ENCODE peak calls at places on chromosome 22, in nine cellular contexts. Q, D, G, T, X, S, Y, E and P are unnamed samples.

GRCh38 chr22:30386960-30387848 is at the start of gene RNF215:
- DNase-seq in Y (peak; percentile 92), D (peak; percentile 89), G (peak; percentile 87), E (peak; percentile 93), Q (peak; percentile 96), T (peak; percentile 94), S (no peak), X (peak; percentile 86), P (no peak)

GRCh38 chr22:49667236-49667635 is 160.4 kb downstream of the BRD1 start:
- DNase-seq in X (peak; percentile 68), S (no peak), D (no peak), Q (peak; percentile 77), G (no peak), Y (no peak), E (no peak), T (peak; percentile 20), P (peak; percentile 44)

GRCh38 chr22:19878461-19879247 is 24.0 kb upstream of the GNB1L start:
- DNase-seq in D (peak; percentile 12), S (no peak), Q (peak; percentile 47), X (peak; percentile 64), E (no peak), Y (peak; percentile 14), T (no peak), G (no peak), P (peak; percentile 54)

GRCh38 chr22:19663286-19663815 is 51.0 kb upstream of the SEPTIN5 start:
- DNase-seq in Q (peak; percentile 86), D (no peak), Y (peak; percentile 39), E (no peak), S (no peak), T (no peak), X (peak; percentile 79), G (no peak), P (no peak)

GRCh38 chr22:50292643-50293440 is 14.6 kb downstream of the PLXNB2 start:
- DNase-seq in D (no peak), E (no peak), S (no peak), Q (no peak), G (no peak), Y (no peak), T (no peak), X (no peak), P (no peak)

GRCh38 chr22:49155809-49156580 is 671.7 kb downstream of the BRD1 start:
- DNase-seq in S (no peak), T (no peak), D (no peak), X (no peak), E (no peak), G (no peak), Y (no peak), Q (no peak), P (peak; percentile 21)

GRCh38 chr22:43343262-43343988 is at the start of gene SCUBE1:
- DNase-seq in Y (peak; percentile 86), X (no peak), D (peak; percentile 42), G (peak; percentile 65), E (peak; percentile 90), T (peak; percentile 84), Q (peak; percentile 82), S (no peak), P (no peak)

GRCh38 chr22:17847360-17848078 is 73.2 kb upstream of the BID start:
- DNase-seq in S (no peak), Q (no peak), T (no peak), E (no peak), G (no peak), Y (no peak), D (no peak), X (no peak), P (no peak)

GRCh38 chr22:25203082-25203481 is 3.4 kb downstream of the CRYBB3 start:
- DNase-seq in E (no peak), T (no peak), X (no peak), D (no peak), Y (no peak), G (no peak), Q (no peak), S (no peak), P (no peak)

DNA sequence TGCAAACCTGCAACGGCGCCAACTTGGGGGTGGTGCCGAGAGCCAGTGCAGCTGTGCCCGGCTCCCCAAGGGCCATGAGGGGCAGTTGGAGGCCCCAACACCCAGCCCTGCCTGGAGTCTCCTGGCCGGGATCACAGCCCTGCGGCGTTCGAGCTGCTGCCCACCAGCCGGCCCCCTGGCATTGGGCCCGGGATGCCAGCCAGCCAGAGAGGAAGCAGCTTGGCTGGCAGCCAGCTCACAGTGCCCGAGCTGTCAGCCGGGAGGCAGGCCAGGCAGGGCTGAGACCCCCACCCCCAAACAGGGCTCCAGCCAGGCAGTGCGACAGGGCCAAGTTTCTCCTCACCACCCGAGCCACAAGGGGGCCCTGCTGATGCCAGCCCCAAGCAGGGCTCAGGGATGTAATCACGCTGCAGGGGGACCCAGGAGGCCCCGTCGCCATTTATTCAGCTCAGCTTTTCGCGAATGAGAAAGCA is 26.0 kb upstream of the TCF20 start:
- DNase-seq in Y (no peak), G (no peak), T (no peak), Q (no peak), D (no peak), X (no peak), E (peak; percentile 36), S (no peak), P (no peak)
- TF ChIP-seq CTCF in Y (no peak), G (no peak), T (peak; percentile 63), Q (no peak), D (no peak), X (no peak), E (no peak), S (peak; percentile 28), P (no peak)

GRCh38 chr22:38705235-38706100 is at the start of gene GTPBP1:
- DNase-seq in Y (peak; percentile 94), S (peak; percentile 100), X (peak; percentile 100), E (peak; percentile 96), Q (peak; percentile 98), G (peak; percentile 98), T (peak; percentile 100), D (peak; percentile 98), P (peak; percentile 99)
- TF ChIP-seq CTCF in Y (no peak), S (no peak), X (no peak), E (no peak), Q (no peak), G (no peak), T (no peak), D (peak; percentile 4), P (no peak)

DNA sequence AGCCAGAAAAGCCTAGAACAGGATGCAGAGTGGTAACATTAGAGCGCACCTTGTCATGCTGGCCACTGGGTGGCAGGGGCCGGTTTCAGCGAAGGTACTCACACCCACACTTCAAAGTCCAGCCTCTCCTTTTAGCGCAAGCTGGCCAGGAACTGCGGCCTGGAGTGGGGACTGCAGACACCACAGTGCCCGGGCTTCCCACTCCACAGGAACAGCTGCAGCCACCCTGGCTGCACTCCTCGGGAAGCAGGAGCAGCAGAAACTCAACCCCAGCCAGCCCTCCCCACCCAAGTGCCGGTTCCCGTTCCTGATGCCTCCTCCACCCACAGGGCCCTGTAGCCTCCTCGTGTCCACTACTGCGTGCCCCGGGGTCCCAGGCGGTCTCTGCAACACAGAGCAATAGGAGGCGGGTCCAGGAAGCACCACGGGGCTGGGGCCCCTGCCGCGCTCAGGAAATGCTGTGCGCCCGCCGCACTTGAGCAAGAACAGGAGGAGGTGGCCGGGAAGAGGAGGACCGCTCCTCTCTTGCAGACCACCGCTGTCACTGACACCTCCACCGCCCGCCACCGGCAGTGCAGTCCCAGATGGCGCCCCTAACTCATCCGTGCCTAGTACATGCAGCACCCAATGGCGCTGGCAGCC is 2.2 kb downstream of the RFPL2 start:
- DNase-seq in E (no peak), X (no peak), Y (peak; percentile 61), T (peak; percentile 73), Q (no peak), D (no peak), S (no peak), G (peak; percentile 29), P (no peak)
- TF ChIP-seq CTCF in E (no peak), X (peak; percentile 12), Y (peak; percentile 75), T (peak; percentile 73), Q (no peak), D (no peak), S (peak; percentile 54), G (peak; percentile 68), P (peak; percentile 68)

DNA sequence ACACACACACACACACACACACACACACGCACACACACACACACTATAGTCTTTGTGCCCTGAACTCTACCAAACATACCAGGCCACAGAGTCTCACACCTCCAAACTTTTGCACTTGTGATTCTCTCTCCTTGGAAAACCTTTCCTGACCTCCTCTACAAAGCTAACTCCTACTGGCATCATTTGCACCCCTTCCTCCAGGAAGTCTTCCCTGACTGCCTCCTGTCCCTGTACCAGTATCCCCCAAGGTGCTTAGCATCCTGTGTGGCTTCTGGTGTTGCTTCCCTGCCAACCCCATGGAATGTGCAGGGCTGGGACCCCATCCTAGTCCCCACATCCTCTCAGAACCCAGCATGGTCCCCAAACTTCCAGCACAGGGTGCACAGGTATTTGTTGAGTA is 8.9 kb downstream of the TPST2 start:
- DNase-seq in S (no peak), T (no peak), Q (peak; percentile 16), D (no peak), X (no peak), G (no peak), Y (no peak), E (no peak), P (no peak)
- TF ChIP-seq CTCF in S (no peak), T (no peak), Q (no peak), D (no peak), X (no peak), G (no peak), Y (no peak), E (no peak), P (no peak)

GRCh38 chr22:45077826-45078334 is 68.1 kb upstream of the PHF21B start:
- DNase-seq in T (no peak), X (no peak), S (no peak), G (no peak), D (no peak), Q (no peak), E (no peak), Y (no peak), P (no peak)

GRCh38 chr22:45087802-45088201 is 75.9 kb upstream of the NUP50 start:
- DNase-seq in X (no peak), T (no peak), S (no peak), E (no peak), Q (no peak), D (no peak), Y (no peak), G (no peak), P (no peak)

GRCh38 chr22:45083659-45084305 is 74.0 kb upstream of the PHF21B start:
- DNase-seq in T (no peak), X (no peak), D (no peak), E (no peak), Q (no peak), G (no peak), Y (no peak), S (no peak), P (no peak)

GRCh38 chr22:45084400-45084920 is 74.7 kb upstream of the PHF21B start:
- DNase-seq in Y (no peak), S (no peak), E (no peak), T (no peak), G (no peak), D (no peak), X (no peak), Q (no peak), P (no peak)

DNA sequence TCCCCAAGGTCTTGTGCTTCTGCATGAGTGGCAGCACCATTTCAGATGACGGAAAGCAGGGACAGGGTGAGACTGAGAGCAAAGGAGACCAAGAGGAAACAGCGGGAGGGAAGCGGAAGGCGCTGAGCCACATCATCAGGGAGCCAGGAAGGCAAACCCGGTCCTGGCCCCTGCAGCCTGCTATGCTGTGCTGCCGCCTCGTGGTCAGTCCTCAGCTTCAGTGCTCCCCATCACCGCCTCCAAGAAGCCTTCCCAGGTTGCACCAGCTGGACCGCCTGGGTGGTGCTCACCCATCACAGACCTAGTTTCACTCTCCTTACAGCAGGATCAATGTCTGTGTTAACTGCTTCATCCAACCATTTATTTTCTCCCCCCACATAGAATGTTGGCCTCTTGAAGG is 73.0 kb upstream of the PHF21B start:
- DNase-seq in Q (no peak), X (no peak), E (no peak), G (peak; percentile 16), T (peak; percentile 78), Y (no peak), S (no peak), D (no peak), P (no peak)
- TF ChIP-seq CTCF in Q (no peak), X (no peak), E (no peak), G (peak; percentile 41), T (peak; percentile 83), Y (no peak), S (no peak), D (no peak), P (peak; percentile 32)